ENCODE peak calls at places on chromosomes 6 and 20, in eight cellular contexts. H is AG10803; P is EH; Y is G401; B is pons; T is right lobe of liver; I is activated effector memory CD4-positive, alpha-beta T cell treated with anti-CD3 and anti-CD28 coated beads, Interleukin-2, amount 50 U/mL, for 16 hours; S is immature natural killer cell. M is an unnamed sample.

GRCh38 chr20:1945134-1945618 is 48.7 kb downstream of the PDYN start:
- DNase-seq in H (peak; percentile 79), P (peak; percentile 7), Y (peak; percentile 94), B (peak; percentile 88), T (peak; percentile 96), I (peak; percentile 6), S (no peak), M (peak; percentile 65)

GRCh38 chr20:20369353-20370086 is 1.6 kb downstream of the INSM1 start:
- DNase-seq in H (no peak), P (no peak), Y (peak; percentile 81), B (no peak), T (no peak), I (no peak), S (no peak), M (no peak)

GRCh38 chr6:9250852-9251251 is 815.5 kb upstream of the SLC35B3 start:
- DNase-seq in H (peak; percentile 26), P (peak; percentile 58), Y (peak; percentile 27), B (peak; percentile 4), T (peak; percentile 50), I (no peak), S (no peak), M (no peak)

GRCh38 chr20:40958598-40958997 is 70.0 kb upstream of the TOP1 start:
- DNase-seq in H (no peak), P (no peak), Y (no peak), B (no peak), T (no peak), I (no peak), S (no peak), M (no peak)

GRCh38 chr6:109610555-109610954 is 80.4 kb downstream of the AK9 start:
- DNase-seq in H (peak; percentile 0), P (peak; percentile 6), Y (no peak), B (no peak), T (no peak), I (no peak), S (no peak), M (no peak)

GRCh38 chr6:90896165-90896549 is 309.3 kb upstream of the MAP3K7 start:
- DNase-seq in H (no peak), P (no peak), Y (no peak), B (no peak), T (no peak), I (no peak), S (no peak), M (no peak)

GRCh38 chr6:83891586-83891985 is 32.1 kb downstream of the CYB5R4 start:
- DNase-seq in H (no peak), P (no peak), Y (no peak), B (no peak), T (no peak), I (no peak), S (no peak), M (no peak)

GRCh38 chr6:145506554-145506953 is 228.8 kb downstream of the EPM2A start:
- DNase-seq in H (no peak), P (no peak), Y (no peak), B (no peak), T (no peak), I (no peak), S (no peak), M (no peak)

GRCh38 chr6:154598403-154598802 is 87.9 kb upstream of the CNKSR3 start:
- DNase-seq in H (no peak), P (no peak), Y (no peak), B (no peak), T (no peak), I (no peak), S (no peak), M (no peak)

GRCh38 chr6:127570739-127571389 is 6.1 kb upstream of the C6orf58 start:
- DNase-seq in H (no peak), P (no peak), Y (peak; percentile 3), B (no peak), T (no peak), I (no peak), S (no peak), M (no peak)

GRCh38 chr20:37095108-37095608 is 639 bp downstream of the RBL1 start:
- DNase-seq in H (no peak), P (peak; percentile 19), Y (peak; percentile 24), B (peak; percentile 3), T (no peak), I (peak; percentile 80), S (no peak), M (no peak)

GRCh38 chr6:42960243-42961019 is at the start of gene GNMT:
- DNase-seq in H (no peak), P (peak; percentile 34), Y (peak; percentile 64), B (no peak), T (peak; percentile 96), I (peak; percentile 80), S (no peak), M (no peak)

GRCh38 chr6:147586044-147586443 is 77.6 kb downstream of the SAMD5 start:
- DNase-seq in H (peak; percentile 19), P (peak; percentile 54), Y (peak; percentile 60), B (no peak), T (peak; percentile 76), I (no peak), S (no peak), M (no peak)

GRCh38 chr6:3808759-3809514 is 40.2 kb upstream of the FAM50B start:
- DNase-seq in H (peak; percentile 96), P (peak; percentile 95), Y (no peak), B (peak; percentile 52), T (no peak), I (no peak), S (no peak), M (no peak)

GRCh38 chr6:157982580-157983438 is 1.1 kb downstream of the SYNJ2 start:
- DNase-seq in H (peak; percentile 54), P (peak; percentile 59), Y (no peak), B (peak; percentile 60), T (no peak), I (peak; percentile 65), S (no peak), M (peak; percentile 39)

GRCh38 chr6:150516199-150516598 is 83.5 kb upstream of the PLEKHG1 start:
- DNase-seq in H (no peak), P (no peak), Y (no peak), B (no peak), T (no peak), I (no peak), S (no peak), M (no peak)

GRCh38 chr20:38217791-38218565 is 42.6 kb downstream of the KIAA1755 start:
- DNase-seq in H (peak; percentile 95), P (peak; percentile 99), Y (no peak), B (no peak), T (no peak), I (no peak), S (no peak), M (no peak)

GRCh38 chr6:89269981-89270380 is 45.1 kb downstream of the GABRR2 start:
- DNase-seq in H (no peak), P (no peak), Y (no peak), B (no peak), T (no peak), I (no peak), S (no peak), M (no peak)